ENCODE peak calls at places on chromosomes 3 and 15, in seven cellular contexts. B is A172, G is EH, A is BJ, E is HT-29, R is transverse colon, I is NCI-H2081. W is an unnamed sample.

GRCh38 chr3:25447285-25447684 is 19.2 kb downstream of the RARB start:
- DNase-seq in E (no peak), R (no peak), A (no peak), I (no peak), G (no peak), B (no peak), W (no peak)

GRCh38 chr3:181710581-181711255 is 1.0 kb upstream of the SOX2 start:
- DNase-seq in I (peak), E (no peak), R (no peak), G (no peak), A (no peak), B (no peak), W (no peak)

GRCh38 chr15:31328999-31329639 is 2.5 kb downstream of the KLF13 start:
- DNase-seq in A (no peak), E (no peak), B (no peak), G (no peak), R (peak), I (no peak), W (no peak)

GRCh38 chr15:63372018-63372705 is 9.5 kb downstream of the CA12 start:
- DNase-seq in A (peak), E (no peak), I (no peak), B (peak), R (no peak), G (peak), W (peak)

GRCh38 chr15:43441316-43441715 is 51.6 kb downstream of the TP53BP1 start:
- DNase-seq in R (no peak), A (no peak), I (peak), E (no peak), G (peak), B (peak), W (no peak)

GRCh38 chr15:29859293-29859692 is 37.0 kb upstream of the TJP1 start:
- DNase-seq in I (no peak), B (no peak), E (no peak), R (no peak), A (no peak), G (no peak), W (no peak)

GRCh38 chr3:184320099-184320445 is 5.7 kb downstream of the EIF4G1 start:
- DNase-seq in R (peak), I (peak), B (peak), A (peak), E (peak), G (peak), W (peak)

GRCh38 chr3:33440328-33440577 is at the start of gene UBP1:
- DNase-seq in E (no peak), B (no peak), R (peak), I (no peak), A (no peak), G (no peak), W (no peak)

GRCh38 chr15:89828324-89829145 is 13.9 kb upstream of the ANPEP start:
- DNase-seq in E (peak), B (peak), I (no peak), A (no peak), G (peak), R (peak), W (no peak)

GRCh38 chr15:83248151-83248851 is 36.2 kb downstream of the BNC1 start:
- DNase-seq in E (peak), R (no peak), B (peak), A (peak), G (peak), I (peak), W (no peak)

W was measured in COLO829.